ENCODE peak calls at places on chromosome 5, in eight cellular contexts. One of them, this sample, is unnamed.

GRCh38 chr5:4762316-4762715 is 377.8 kb upstream of the ADAMTS16 start:
- DNase-seq in body of pancreas: no peak
- DNase-seq in erythroblast: no peak
- DNase-seq in NCI-H1092: no peak
- DNase-seq in Peyer's patch: no peak
- DNase-seq in A549: no peak
- DNase-seq in coronary artery: no peak
- DNase-seq in NCI-H524 treated with DMSO at 0.1 percent for 48 hours: no peak
- DNase-seq in this sample: no peak

GRCh38 chr5:126234563-126235195 is 188.5 kb upstream of the GRAMD2B start:
- DNase-seq in NCI-H1092: no peak
- DNase-seq in Peyer's patch: no peak
- DNase-seq in erythroblast: no peak
- DNase-seq in NCI-H524 treated with DMSO at 0.1 percent for 48 hours: no peak
- DNase-seq in body of pancreas: no peak
- DNase-seq in A549: peak
- DNase-seq in coronary artery: no peak
- DNase-seq in this sample: no peak

GRCh38 chr5:132055808-132056609 is 4.4 kb upstream of the IL3 start:
- DNase-seq in coronary artery: peak
- DNase-seq in NCI-H524 treated with DMSO at 0.1 percent for 48 hours: no peak
- DNase-seq in NCI-H1092: no peak
- DNase-seq in body of pancreas: no peak
- DNase-seq in A549: no peak
- DNase-seq in erythroblast: no peak
- DNase-seq in Peyer's patch: peak
- DNase-seq in this sample: no peak

GRCh38 chr5:112691758-112692157 is 45.9 kb upstream of the APC start:
- DNase-seq in NCI-H524 treated with DMSO at 0.1 percent for 48 hours: no peak
- DNase-seq in body of pancreas: peak
- DNase-seq in erythroblast: peak
- DNase-seq in NCI-H1092: no peak
- DNase-seq in coronary artery: no peak
- DNase-seq in A549: peak
- DNase-seq in Peyer's patch: no peak
- DNase-seq in this sample: peak

GRCh38 chr5:81232449-81233079 is 558 bp upstream of the CKMT2 start:
- DNase-seq in NCI-H524 treated with DMSO at 0.1 percent for 48 hours: no peak
- DNase-seq in Peyer's patch: no peak
- DNase-seq in body of pancreas: peak
- DNase-seq in A549: no peak
- DNase-seq in erythroblast: no peak
- DNase-seq in coronary artery: peak
- DNase-seq in NCI-H1092: no peak
- DNase-seq in this sample: no peak

GRCh38 chr5:179486596-179487051 is 63.7 kb upstream of the RUFY1 start:
- DNase-seq in A549: no peak
- DNase-seq in Peyer's patch: no peak
- DNase-seq in body of pancreas: peak
- DNase-seq in coronary artery: no peak
- DNase-seq in NCI-H524 treated with DMSO at 0.1 percent for 48 hours: no peak
- DNase-seq in erythroblast: no peak
- DNase-seq in NCI-H1092: peak
- DNase-seq in this sample: no peak

GRCh38 chr5:10338996-10339903 is 14.2 kb upstream of the MARCHF6 start:
- DNase-seq in coronary artery: no peak
- DNase-seq in erythroblast: no peak
- DNase-seq in NCI-H1092: peak
- DNase-seq in body of pancreas: no peak
- DNase-seq in NCI-H524 treated with DMSO at 0.1 percent for 48 hours: no peak
- DNase-seq in A549: no peak
- DNase-seq in Peyer's patch: no peak
- DNase-seq in this sample: no peak

GRCh38 chr5:129384736-129385135 is 75.4 kb upstream of the ADAMTS19 start:
- DNase-seq in A549: no peak
- DNase-seq in NCI-H1092: no peak
- DNase-seq in NCI-H524 treated with DMSO at 0.1 percent for 48 hours: no peak
- DNase-seq in Peyer's patch: no peak
- DNase-seq in coronary artery: no peak
- DNase-seq in body of pancreas: no peak
- DNase-seq in erythroblast: no peak
- DNase-seq in this sample: no peak

GRCh38 chr5:113281194-113281593 is 153.6 kb downstream of the TSSK1B start:
- DNase-seq in Peyer's patch: no peak
- DNase-seq in body of pancreas: no peak
- DNase-seq in NCI-H524 treated with DMSO at 0.1 percent for 48 hours: no peak
- DNase-seq in NCI-H1092: no peak
- DNase-seq in erythroblast: peak
- DNase-seq in A549: no peak
- DNase-seq in coronary artery: no peak
- DNase-seq in this sample: no peak

GRCh38 chr5:121485261-121485660 is 366.4 kb upstream of the FTMT start:
- DNase-seq in body of pancreas: no peak
- DNase-seq in coronary artery: no peak
- DNase-seq in NCI-H1092: no peak
- DNase-seq in A549: no peak
- DNase-seq in NCI-H524 treated with DMSO at 0.1 percent for 48 hours: no peak
- DNase-seq in erythroblast: no peak
- DNase-seq in Peyer's patch: no peak
- DNase-seq in this sample: no peak

GRCh38 chr5:56358703-56359428 is 125.7 kb upstream of the ANKRD55 start:
- DNase-seq in NCI-H1092: no peak
- DNase-seq in Peyer's patch: no peak
- DNase-seq in NCI-H524 treated with DMSO at 0.1 percent for 48 hours: no peak
- DNase-seq in A549: peak
- DNase-seq in body of pancreas: peak
- DNase-seq in erythroblast: no peak
- DNase-seq in coronary artery: no peak
- DNase-seq in this sample: peak

GRCh38 chr5:43140286-43140685 is 19.6 kb downstream of the ZNF131 start:
- DNase-seq in erythroblast: no peak
- DNase-seq in body of pancreas: no peak
- DNase-seq in NCI-H524 treated with DMSO at 0.1 percent for 48 hours: no peak
- DNase-seq in A549: no peak
- DNase-seq in Peyer's patch: no peak
- DNase-seq in NCI-H1092: no peak
- DNase-seq in coronary artery: no peak
- DNase-seq in this sample: no peak

GRCh38 chr5:83400712-83401111 is 70.8 kb upstream of the VCAN start:
- DNase-seq in erythroblast: no peak
- DNase-seq in body of pancreas: no peak
- DNase-seq in coronary artery: no peak
- DNase-seq in Peyer's patch: no peak
- DNase-seq in NCI-H524 treated with DMSO at 0.1 percent for 48 hours: no peak
- DNase-seq in NCI-H1092: no peak
- DNase-seq in A549: no peak
- DNase-seq in this sample: no peak

GRCh38 chr5:176161431-176161830 is 76.8 kb upstream of the SIMC1 start:
- DNase-seq in body of pancreas: no peak
- DNase-seq in coronary artery: no peak
- DNase-seq in NCI-H1092: no peak
- DNase-seq in NCI-H524 treated with DMSO at 0.1 percent for 48 hours: no peak
- DNase-seq in Peyer's patch: no peak
- DNase-seq in A549: no peak
- DNase-seq in erythroblast: no peak
- DNase-seq in this sample: no peak

GRCh38 chr5:151696470-151697061 is 9.9 kb upstream of the SPARC start:
- DNase-seq in erythroblast: no peak
- DNase-seq in coronary artery: peak
- DNase-seq in Peyer's patch: no peak
- DNase-seq in body of pancreas: peak
- DNase-seq in NCI-H1092: no peak
- DNase-seq in A549: no peak
- DNase-seq in NCI-H524 treated with DMSO at 0.1 percent for 48 hours: peak
- DNase-seq in this sample: no peak

GRCh38 chr5:156755421-156756087 is 94.5 kb upstream of the PPP1R2B start:
- DNase-seq in A549: peak
- DNase-seq in coronary artery: no peak
- DNase-seq in body of pancreas: no peak
- DNase-seq in Peyer's patch: no peak
- DNase-seq in NCI-H524 treated with DMSO at 0.1 percent for 48 hours: no peak
- DNase-seq in erythroblast: no peak
- DNase-seq in NCI-H1092: no peak
- DNase-seq in this sample: no peak

GRCh38 chr5:77761606-77762005 is 14.5 kb downstream of the TBCA start:
- DNase-seq in A549: no peak
- DNase-seq in NCI-H524 treated with DMSO at 0.1 percent for 48 hours: peak
- DNase-seq in NCI-H1092: no peak
- DNase-seq in erythroblast: no peak
- DNase-seq in body of pancreas: no peak
- DNase-seq in Peyer's patch: no peak
- DNase-seq in coronary artery: no peak
- DNase-seq in this sample: no peak

GRCh38 chr5:115267617-115268016 is 4.9 kb upstream of the PGGT1B start:
- DNase-seq in body of pancreas: no peak
- DNase-seq in Peyer's patch: no peak
- DNase-seq in A549: no peak
- DNase-seq in NCI-H1092: no peak
- DNase-seq in erythroblast: no peak
- DNase-seq in coronary artery: no peak
- DNase-seq in NCI-H524 treated with DMSO at 0.1 percent for 48 hours: no peak
- DNase-seq in this sample: peak

GRCh38 chr5:10289991-10290390 is 17.7 kb downstream of the CMBL start:
- DNase-seq in coronary artery: no peak
- DNase-seq in Peyer's patch: no peak
- DNase-seq in NCI-H524 treated with DMSO at 0.1 percent for 48 hours: no peak
- DNase-seq in NCI-H1092: no peak
- DNase-seq in erythroblast: no peak
- DNase-seq in body of pancreas: no peak
- DNase-seq in A549: no peak
- DNase-seq in this sample: no peak

GRCh38 chr5:97163360-97163764 is 19.7 kb downstream of the RIOK2 start:
- DNase-seq in erythroblast: peak
- DNase-seq in coronary artery: no peak
- DNase-seq in NCI-H524 treated with DMSO at 0.1 percent for 48 hours: no peak
- DNase-seq in A549: no peak
- DNase-seq in NCI-H1092: no peak
- DNase-seq in Peyer's patch: no peak
- DNase-seq in body of pancreas: no peak
- DNase-seq in this sample: no peak

GRCh38 chr5:16589658-16590057 is 27.1 kb downstream of the RETREG1 start:
- DNase-seq in NCI-H524 treated with DMSO at 0.1 percent for 48 hours: no peak
- DNase-seq in body of pancreas: no peak
- DNase-seq in NCI-H1092: no peak
- DNase-seq in Peyer's patch: no peak
- DNase-seq in coronary artery: no peak
- DNase-seq in A549: no peak
- DNase-seq in erythroblast: no peak
- DNase-seq in this sample: no peak

GRCh38 chr5:143402464-143403356 is 776 bp downstream of the NR3C1 start:
- DNase-seq in body of pancreas: peak
- DNase-seq in Peyer's patch: peak
- DNase-seq in NCI-H1092: peak
- DNase-seq in coronary artery: peak
- DNase-seq in erythroblast: peak
- DNase-seq in A549: peak
- DNase-seq in NCI-H524 treated with DMSO at 0.1 percent for 48 hours: no peak
- DNase-seq in this sample: peak

GRCh38 chr5:90530736-90531487 is 1.5 kb upstream of the LYSMD3 start:
- DNase-seq in coronary artery: no peak
- DNase-seq in NCI-H524 treated with DMSO at 0.1 percent for 48 hours: no peak
- DNase-seq in Peyer's patch: no peak
- DNase-seq in NCI-H1092: no peak
- DNase-seq in erythroblast: no peak
- DNase-seq in body of pancreas: peak
- DNase-seq in A549: no peak
- DNase-seq in this sample: no peak

GRCh38 chr5:65817936-65818335 is 95.9 kb downstream of the NLN start:
- DNase-seq in coronary artery: no peak
- DNase-seq in A549: no peak
- DNase-seq in erythroblast: no peak
- DNase-seq in NCI-H1092: no peak
- DNase-seq in NCI-H524 treated with DMSO at 0.1 percent for 48 hours: no peak
- DNase-seq in body of pancreas: no peak
- DNase-seq in Peyer's patch: no peak
- DNase-seq in this sample: no peak

GRCh38 chr5:106331415-106331814 is 1339.3 kb downstream of the EFNA5 start:
- DNase-seq in A549: no peak
- DNase-seq in NCI-H524 treated with DMSO at 0.1 percent for 48 hours: no peak
- DNase-seq in Peyer's patch: no peak
- DNase-seq in erythroblast: no peak
- DNase-seq in coronary artery: no peak
- DNase-seq in body of pancreas: no peak
- DNase-seq in NCI-H1092: no peak
- DNase-seq in this sample: no peak

GRCh38 chr5:15320896-15321295 is 179.1 kb upstream of the FBXL7 start:
- DNase-seq in NCI-H1092: no peak
- DNase-seq in NCI-H524 treated with DMSO at 0.1 percent for 48 hours: peak
- DNase-seq in body of pancreas: no peak
- DNase-seq in Peyer's patch: no peak
- DNase-seq in A549: no peak
- DNase-seq in erythroblast: no peak
- DNase-seq in coronary artery: no peak
- DNase-seq in this sample: no peak

GRCh38 chr5:170757182-170757601 is 26.3 kb upstream of the GABRP start:
- DNase-seq in A549: peak
- DNase-seq in Peyer's patch: no peak
- DNase-seq in erythroblast: no peak
- DNase-seq in NCI-H524 treated with DMSO at 0.1 percent for 48 hours: no peak
- DNase-seq in NCI-H1092: no peak
- DNase-seq in body of pancreas: peak
- DNase-seq in coronary artery: no peak
- DNase-seq in this sample: peak

GRCh38 chr5:77239126-77239741 is 28.8 kb downstream of the PDE8B start:
- DNase-seq in NCI-H1092: no peak
- DNase-seq in coronary artery: no peak
- DNase-seq in body of pancreas: peak
- DNase-seq in A549: peak
- DNase-seq in erythroblast: peak
- DNase-seq in NCI-H524 treated with DMSO at 0.1 percent for 48 hours: no peak
- DNase-seq in Peyer's patch: no peak
- DNase-seq in this sample: peak

GRCh38 chr5:138241688-138242547 is 28.8 kb upstream of the CDC23 start:
- DNase-seq in body of pancreas: peak
- DNase-seq in NCI-H1092: no peak
- DNase-seq in erythroblast: peak
- DNase-seq in NCI-H524 treated with DMSO at 0.1 percent for 48 hours: no peak
- DNase-seq in Peyer's patch: no peak
- DNase-seq in A549: no peak
- DNase-seq in coronary artery: no peak
- DNase-seq in this sample: no peak

GRCh38 chr5:76084496-76085285 is 1.5 kb downstream of the SV2C start:
- DNase-seq in A549: no peak
- DNase-seq in erythroblast: no peak
- DNase-seq in body of pancreas: no peak
- DNase-seq in coronary artery: no peak
- DNase-seq in NCI-H524 treated with DMSO at 0.1 percent for 48 hours: no peak
- DNase-seq in Peyer's patch: no peak
- DNase-seq in NCI-H1092: no peak
- DNase-seq in this sample: no peak

GRCh38 chr5:62948294-62948693 is 369.7 kb downstream of the LRRC70 start:
- DNase-seq in coronary artery: no peak
- DNase-seq in body of pancreas: no peak
- DNase-seq in NCI-H524 treated with DMSO at 0.1 percent for 48 hours: no peak
- DNase-seq in A549: no peak
- DNase-seq in NCI-H1092: no peak
- DNase-seq in Peyer's patch: no peak
- DNase-seq in erythroblast: no peak
- DNase-seq in this sample: no peak

GRCh38 chr5:65205016-65205415 is 276.7 kb downstream of the ADAMTS6 start:
- DNase-seq in A549: no peak
- DNase-seq in NCI-H1092: no peak
- DNase-seq in coronary artery: no peak
- DNase-seq in body of pancreas: no peak
- DNase-seq in NCI-H524 treated with DMSO at 0.1 percent for 48 hours: no peak
- DNase-seq in erythroblast: no peak
- DNase-seq in Peyer's patch: no peak
- DNase-seq in this sample: no peak

GRCh38 chr5:128356011-128356410 is 182.0 kb downstream of the FBN2 start:
- DNase-seq in A549: no peak
- DNase-seq in erythroblast: no peak
- DNase-seq in Peyer's patch: no peak
- DNase-seq in coronary artery: no peak
- DNase-seq in NCI-H1092: no peak
- DNase-seq in NCI-H524 treated with DMSO at 0.1 percent for 48 hours: no peak
- DNase-seq in body of pancreas: no peak
- DNase-seq in this sample: no peak

GRCh38 chr5:142250119-142250518 is 74.7 kb downstream of the SPRY4 start:
- DNase-seq in erythroblast: no peak
- DNase-seq in Peyer's patch: no peak
- DNase-seq in coronary artery: no peak
- DNase-seq in NCI-H1092: no peak
- DNase-seq in body of pancreas: no peak
- DNase-seq in A549: no peak
- DNase-seq in NCI-H524 treated with DMSO at 0.1 percent for 48 hours: no peak
- DNase-seq in this sample: no peak

This sample was measured in PC-9.